ENCODE peak calls at places on chromosomes 1 and 21, in four cellular contexts. S is suprapubic skin, Q is colonic mucosa, L is mucosa of descending colon. W is an unnamed sample.

GRCh38 chr1:235417101-235417697 is 50.0 kb downstream of the TBCE start:
- DNase-seq in S (no peak), Q (peak; percentile 64), L (peak; percentile 81), W (peak; percentile 76)

GRCh38 chr1:43452789-43453441 is 816 bp downstream of the HYI start:
- DNase-seq in S (no peak), Q (peak; percentile 38), L (peak; percentile 38), W (no peak)

GRCh38 chr1:92774407-92774806 is 10.5 kb downstream of the EVI5 start:
- DNase-seq in S (no peak), Q (no peak), L (no peak), W (no peak)

GRCh38 chr1:93771843-93772242 is 90.2 kb upstream of the BCAR3 start:
- DNase-seq in S (no peak), Q (no peak), L (no peak), W (no peak)

GRCh38 chr1:217805792-217806191 is 174.6 kb downstream of the SPATA17 start:
- DNase-seq in S (no peak), Q (no peak), L (no peak), W (no peak)

GRCh38 chr1:236457775-236458174 is 63.7 kb downstream of the EDARADD start:
- DNase-seq in S (no peak), Q (no peak), L (no peak), W (no peak)

GRCh38 chr1:110455151-110455550 is 4.2 kb downstream of the PROK1 start:
- DNase-seq in S (no peak), Q (no peak), L (no peak), W (no peak)

GRCh38 chr1:169601096-169601881 is 15.0 kb upstream of the F5 start:
- DNase-seq in S (no peak), Q (no peak), L (no peak), W (peak; percentile 54)

GRCh38 chr21:41497836-41498235 is 10.1 kb downstream of the TMPRSS2 start:
- DNase-seq in S (no peak), Q (no peak), L (no peak), W (no peak)

GRCh38 chr1:230064283-230064682 is 2.8 kb upstream of the GALNT2 start:
- DNase-seq in S (no peak), Q (no peak), L (no peak), W (no peak)

GRCh38 chr1:89635825-89636815 is 3.2 kb downstream of the LRRC8C start:
- DNase-seq in S (no peak), Q (no peak), L (no peak), W (no peak)

GRCh38 chr1:37474051-37474696 is at the start of gene ZC3H12A:
- DNase-seq in S (peak; percentile 91), Q (peak; percentile 94), L (peak; percentile 97), W (peak; percentile 94)

GRCh38 chr1:234912541-234913312 is 215.9 kb downstream of the TOMM20 start:
- DNase-seq in S (peak; percentile 17), Q (no peak), L (no peak), W (no peak)

GRCh38 chr1:6523566-6523965 is 30.7 kb downstream of the NOL9 start:
- DNase-seq in S (no peak), Q (no peak), L (peak; percentile 28), W (no peak)

GRCh38 chr1:7479544-7479943 is 291.6 kb upstream of the VAMP3 start:
- DNase-seq in S (no peak), Q (no peak), L (no peak), W (no peak)

DNA sequence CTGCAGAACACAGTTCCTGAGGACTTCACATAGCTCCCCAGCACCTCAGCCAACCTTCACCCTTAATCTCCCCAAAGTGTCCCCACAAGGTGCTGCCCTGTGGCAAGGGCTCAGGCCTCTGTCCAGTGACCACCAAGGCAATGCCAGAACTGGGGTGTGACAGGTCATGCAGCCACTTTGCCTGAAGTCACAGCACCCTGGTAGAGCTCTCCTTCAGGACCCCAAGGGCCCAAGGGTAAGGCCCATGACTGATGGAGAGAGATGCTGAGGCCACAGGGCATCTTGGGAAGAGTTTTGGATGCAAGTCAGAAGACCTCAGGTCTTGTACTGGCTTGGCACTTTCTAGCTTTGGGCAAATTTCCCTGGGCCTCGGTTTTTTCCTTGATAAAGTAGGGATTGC is 783 bp upstream of the FCMR start:
- DNase-seq in S (no peak), Q (no peak), L (no peak), W (no peak)
- H3K4me3 ChIP-seq in S (no peak overlapping the region), Q (no peak overlapping the region), L (no peak overlapping the region), W (peak overlapping the region; percentile 98)

GRCh38 chr21:25888711-25889110 is 153.9 kb downstream of the GABPA start:
- DNase-seq in S (no peak), Q (no peak), L (no peak), W (no peak)

GRCh38 chr21:25887166-25887565 is 152.4 kb downstream of the GABPA start:
- DNase-seq in S (no peak), Q (peak; percentile 68), L (peak; percentile 50), W (no peak)

GRCh38 chr21:25891596-25891995 is 156.8 kb downstream of the GABPA start:
- DNase-seq in S (no peak), Q (no peak), L (no peak), W (no peak)

GRCh38 chr21:25887646-25888321 is 153.0 kb downstream of the GABPA start:
- DNase-seq in S (no peak), Q (peak; percentile 80), L (peak; percentile 78), W (no peak)

DNA sequence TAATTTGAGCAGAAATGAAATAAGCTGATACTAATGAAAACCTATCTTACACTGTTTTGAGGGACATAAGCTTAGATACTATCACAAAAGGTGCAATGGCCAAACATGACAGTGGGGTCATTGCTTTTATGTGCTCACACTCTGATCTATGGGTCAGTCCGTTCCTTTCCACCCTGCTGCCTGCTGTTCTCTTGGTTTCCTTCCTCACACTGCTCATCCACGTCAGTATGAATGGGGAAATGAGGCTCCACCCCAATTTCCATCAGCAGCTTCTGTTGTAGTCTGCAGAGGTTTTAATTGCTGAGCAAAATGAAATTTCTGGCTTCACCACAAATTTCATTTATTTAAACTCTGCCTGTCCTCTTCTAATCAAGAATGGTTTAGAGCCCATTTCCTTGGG is 155.2 kb downstream of the GABPA start:
- DNase-seq in S (no peak), Q (no peak), L (no peak), W (no peak)
- H3K4me1 ChIP-seq in S (no peaks in the 10 kb centered on the region), Q (peaks cover 6% of the 10 kb centered on the region), L (peaks cover 40% of the 10 kb centered on the region), W (no peaks in the 10 kb centered on the region)

DNA sequence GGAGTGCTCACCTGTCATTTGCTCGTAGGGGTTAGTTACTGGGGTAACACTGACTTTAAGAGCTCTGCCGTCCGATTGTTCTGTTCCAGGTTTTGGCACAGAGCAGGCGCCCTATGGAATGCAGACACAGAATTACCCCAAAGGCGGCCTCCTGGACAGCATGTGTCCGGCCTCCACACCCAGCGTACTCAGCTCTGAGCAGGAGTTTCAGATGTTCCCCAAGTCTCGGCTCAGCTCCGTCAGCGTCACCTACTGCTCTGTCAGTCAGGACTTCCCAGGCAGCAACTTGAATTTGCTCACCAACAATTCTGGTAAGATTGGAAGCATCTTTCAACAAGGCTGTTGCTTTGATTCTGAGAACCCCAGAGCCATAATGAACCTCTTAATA is 12.6 kb downstream of the ETS2 start:
- DNase-seq in S (no peak), Q (peak; percentile 28), L (peak; percentile 38), W (no peak)
- H3K9me3 ChIP-seq in S (no peaks in the 10 kb centered on the region), Q (no peaks in the 10 kb centered on the region), L (no peaks in the 10 kb centered on the region), W (no peaks in the 10 kb centered on the region)

DNA sequence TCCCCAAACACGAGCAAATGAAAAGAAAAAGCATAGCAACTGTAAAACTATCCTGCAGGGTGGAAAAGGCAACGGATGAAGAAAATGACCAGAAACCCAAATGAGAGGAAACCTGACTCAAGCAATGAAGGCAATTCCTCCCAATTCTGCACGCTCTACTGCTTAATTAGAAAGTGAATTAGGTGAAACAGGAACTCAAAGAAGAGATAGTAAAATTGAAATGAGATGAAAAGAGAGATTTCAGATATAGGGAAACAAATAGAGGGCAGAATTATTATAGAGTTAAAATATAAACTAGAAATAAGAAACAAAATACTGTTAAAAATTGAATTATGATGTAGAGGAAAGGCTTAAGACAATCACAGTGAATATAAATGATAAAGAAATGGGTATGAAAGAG is 27.5 kb upstream of the ITPKB start:
- DNase-seq in S (no peak), Q (no peak), L (no peak), W (no peak)
- H3K4me3 ChIP-seq in S (no peak overlapping the region), Q (no peak overlapping the region), L (no peak overlapping the region), W (no peak overlapping the region)

GRCh38 chr21:33686386-33686785 is 44.1 kb downstream of the ITSN1 start:
- DNase-seq in S (no peak), Q (no peak), L (no peak), W (no peak)
- H3K4me1 ChIP-seq in S (peaks cover 48% of the 10 kb centered on the region), Q (no peaks in the 10 kb centered on the region), L (no peaks in the 10 kb centered on the region), W (no peaks in the 10 kb centered on the region)

GRCh38 chr21:44490816-44491215 is 35.5 kb downstream of the LRRC3 start:
- DNase-seq in S (no peak), Q (no peak), L (no peak), W (no peak)

GRCh38 chr21:44492572-44493385 is 37.5 kb downstream of the LRRC3 start:
- DNase-seq in S (no peak), Q (no peak), L (no peak), W (no peak)

GRCh38 chr21:44489962-44490361 is 34.7 kb downstream of the LRRC3 start:
- DNase-seq in S (no peak), Q (no peak), L (no peak), W (no peak)

GRCh38 chr21:44487831-44488230 is 32.5 kb downstream of the LRRC3 start:
- DNase-seq in S (no peak), Q (no peak), L (no peak), W (no peak)

GRCh38 chr21:44490405-44490804 is 35.1 kb downstream of the LRRC3 start:
- DNase-seq in S (no peak), Q (no peak), L (no peak), W (no peak)
- H3K9me3 ChIP-seq in S (peaks cover 11% of the 10 kb centered on the region), Q (no peaks in the 10 kb centered on the region), L (peaks cover 4% of the 10 kb centered on the region), W (peaks cover 6% of the 10 kb centered on the region)

DNA sequence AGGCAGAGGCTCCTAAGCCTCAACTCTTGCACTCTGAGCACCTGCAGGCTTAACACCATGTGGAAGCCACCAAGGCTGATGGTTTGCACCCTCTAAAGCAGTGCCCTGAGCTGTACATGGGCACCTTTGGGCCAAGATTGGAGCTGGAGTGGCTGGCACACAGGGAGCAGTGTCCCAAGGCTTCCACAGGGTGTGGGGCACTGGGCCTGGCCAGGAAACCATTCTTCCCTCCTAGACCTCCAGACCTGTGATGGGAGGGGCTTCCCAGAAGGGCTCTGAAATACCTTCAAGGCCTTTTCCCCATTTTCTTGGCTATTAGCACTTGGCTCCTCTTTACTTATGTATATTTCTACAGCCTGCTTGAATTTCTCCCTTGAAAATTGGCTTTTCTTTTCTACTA is 67.9 kb upstream of the PPM1J start:
- DNase-seq in S (no peak), Q (no peak), L (no peak), W (no peak)
- H3K4me3 ChIP-seq in S (no peak overlapping the region), Q (no peak overlapping the region), L (no peak overlapping the region), W (no peak overlapping the region)

DNA sequence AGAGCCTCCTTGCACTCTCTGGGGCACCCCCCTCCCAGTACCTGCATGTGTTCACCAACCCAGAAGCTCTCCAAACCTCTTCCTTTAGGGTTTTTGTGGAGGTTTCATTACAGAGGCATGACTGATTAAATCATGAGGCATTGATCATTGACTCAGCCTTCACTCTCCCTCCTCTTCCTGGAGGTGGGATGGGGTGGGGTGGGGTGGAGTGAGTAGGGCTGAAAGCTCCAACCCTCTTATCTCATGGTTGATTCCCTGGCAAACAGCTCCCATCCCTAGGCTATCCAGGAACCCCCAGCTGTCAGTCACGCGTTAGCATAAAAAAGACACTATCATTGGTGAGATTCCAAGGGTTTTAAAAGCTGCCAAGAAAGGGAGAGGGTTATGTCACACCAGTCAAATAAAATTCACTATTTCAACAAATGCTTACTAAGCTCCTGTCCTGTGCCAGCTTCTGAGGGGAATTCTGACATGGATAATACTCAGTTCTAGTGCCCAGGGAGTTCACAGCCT is 7.1 kb upstream of the IL24 start:
- DNase-seq in S (no peak), Q (no peak), L (no peak), W (no peak)
- H3K4me1 ChIP-seq in S (peaks cover 11% of the 10 kb centered on the region), Q (no peaks in the 10 kb centered on the region), L (no peaks in the 10 kb centered on the region), W (no peaks in the 10 kb centered on the region)

W was measured in CD4-positive, CD25-positive, alpha-beta regulatory T cell.